ENCODE peak calls at places on chromosome 5, in seven cellular contexts. One of them, this sample, is unnamed.

GRCh38 chr5:96463106-96463505 is 30.1 kb upstream of the PCSK1 start:
- DNase-seq in transverse colon: no peak
- DNase-seq in breast epithelium: no peak
- DNase-seq in HCT116: no peak
- DNase-seq in neural progenitor cell: no peak
- DNase-seq in stomach: no peak
- DNase-seq in OCI-LY7: no peak
- DNase-seq in this sample: no peak

GRCh38 chr5:55306641-55307382 is 682 bp downstream of the DHX29 start:
- DNase-seq in transverse colon: no peak
- DNase-seq in breast epithelium: no peak
- DNase-seq in HCT116: no peak
- DNase-seq in neural progenitor cell: no peak
- DNase-seq in stomach: no peak
- DNase-seq in OCI-LY7: peak; percentile 18
- DNase-seq in this sample: no peak

GRCh38 chr5:43409809-43410271 is 2.4 kb downstream of the CCL28 start:
- DNase-seq in transverse colon: peak; percentile 84
- DNase-seq in breast epithelium: no peak
- DNase-seq in HCT116: no peak
- DNase-seq in neural progenitor cell: no peak
- DNase-seq in stomach: peak; percentile 90
- DNase-seq in OCI-LY7: no peak
- DNase-seq in this sample: no peak

GRCh38 chr5:122076669-122077450 is 1.2 kb downstream of the LOX start:
- DNase-seq in transverse colon: peak; percentile 81
- DNase-seq in breast epithelium: peak; percentile 69
- DNase-seq in HCT116: no peak
- DNase-seq in neural progenitor cell: peak; percentile 82
- DNase-seq in stomach: peak; percentile 75
- DNase-seq in OCI-LY7: no peak
- DNase-seq in this sample: peak; percentile 22

GRCh38 chr5:383621-384020 is 59.4 kb upstream of the EXOC3 start:
- DNase-seq in transverse colon: no peak
- DNase-seq in breast epithelium: no peak
- DNase-seq in HCT116: no peak
- DNase-seq in neural progenitor cell: no peak
- DNase-seq in stomach: no peak
- DNase-seq in OCI-LY7: no peak
- DNase-seq in this sample: no peak

GRCh38 chr5:56481147-56481997 is 248.2 kb upstream of the ANKRD55 start:
- DNase-seq in transverse colon: peak; percentile 51
- DNase-seq in breast epithelium: no peak
- DNase-seq in HCT116: no peak
- DNase-seq in neural progenitor cell: peak; percentile 59
- DNase-seq in stomach: peak; percentile 46
- DNase-seq in OCI-LY7: peak; percentile 56
- DNase-seq in this sample: no peak

GRCh38 chr5:135241536-135241935 is 157.5 kb downstream of the MACROH2A1 start:
- DNase-seq in transverse colon: no peak
- DNase-seq in breast epithelium: peak; percentile 3
- DNase-seq in HCT116: no peak
- DNase-seq in neural progenitor cell: no peak
- DNase-seq in stomach: no peak
- DNase-seq in OCI-LY7: no peak
- DNase-seq in this sample: no peak

GRCh38 chr5:139649082-139649991 is 1.2 kb downstream of the CXXC5 start:
- DNase-seq in transverse colon: peak; percentile 32
- DNase-seq in breast epithelium: no peak
- DNase-seq in HCT116: no peak
- DNase-seq in neural progenitor cell: peak; percentile 78
- DNase-seq in stomach: no peak
- DNase-seq in OCI-LY7: peak; percentile 61
- DNase-seq in this sample: no peak

GRCh38 chr5:166962470-166962869 is 1329.0 kb upstream of the WWC1 start:
- DNase-seq in transverse colon: no peak
- DNase-seq in breast epithelium: no peak
- DNase-seq in HCT116: no peak
- DNase-seq in neural progenitor cell: no peak
- DNase-seq in stomach: no peak
- DNase-seq in OCI-LY7: no peak
- DNase-seq in this sample: no peak

GRCh38 chr5:149382517-149383220 is 3.6 kb upstream of the IL17B start:
- DNase-seq in transverse colon: no peak
- DNase-seq in breast epithelium: no peak
- DNase-seq in HCT116: no peak
- DNase-seq in neural progenitor cell: no peak
- DNase-seq in stomach: no peak
- DNase-seq in OCI-LY7: no peak
- DNase-seq in this sample: no peak

GRCh38 chr5:68255305-68256130 is 40.0 kb downstream of the PIK3R1 start:
- DNase-seq in transverse colon: no peak
- DNase-seq in breast epithelium: no peak
- DNase-seq in HCT116: no peak
- DNase-seq in neural progenitor cell: no peak
- DNase-seq in stomach: no peak
- DNase-seq in OCI-LY7: no peak
- DNase-seq in this sample: no peak

GRCh38 chr5:127011151-127011550 is 19.2 kb downstream of the MARCHF3 start:
- DNase-seq in transverse colon: no peak
- DNase-seq in breast epithelium: no peak
- DNase-seq in HCT116: no peak
- DNase-seq in neural progenitor cell: no peak
- DNase-seq in stomach: no peak
- DNase-seq in OCI-LY7: no peak
- DNase-seq in this sample: no peak

GRCh38 chr5:1118231-1118698 is 6.4 kb upstream of the SLC12A7 start:
- DNase-seq in transverse colon: no peak
- DNase-seq in breast epithelium: no peak
- DNase-seq in HCT116: no peak
- DNase-seq in neural progenitor cell: no peak
- DNase-seq in stomach: no peak
- DNase-seq in OCI-LY7: no peak
- DNase-seq in this sample: no peak

GRCh38 chr5:11873587-11873986 is 30.7 kb downstream of the CTNND2 start:
- DNase-seq in transverse colon: no peak
- DNase-seq in breast epithelium: no peak
- DNase-seq in HCT116: no peak
- DNase-seq in neural progenitor cell: no peak
- DNase-seq in stomach: no peak
- DNase-seq in OCI-LY7: no peak
- DNase-seq in this sample: no peak

GRCh38 chr5:179974946-179975712 is 67.4 kb upstream of the TBC1D9B start:
- DNase-seq in transverse colon: peak; percentile 59
- DNase-seq in breast epithelium: no peak
- DNase-seq in HCT116: no peak
- DNase-seq in neural progenitor cell: peak; percentile 79
- DNase-seq in stomach: no peak
- DNase-seq in OCI-LY7: peak; percentile 86
- DNase-seq in this sample: no peak

GRCh38 chr5:131634666-131634995 is 398 bp downstream of the RAPGEF6 start:
- DNase-seq in transverse colon: peak; percentile 66
- DNase-seq in breast epithelium: peak; percentile 57
- DNase-seq in HCT116: peak; percentile 27
- DNase-seq in neural progenitor cell: peak; percentile 88
- DNase-seq in stomach: peak; percentile 54
- DNase-seq in OCI-LY7: peak; percentile 84
- DNase-seq in this sample: no peak

GRCh38 chr5:12292610-12293204 is 388.5 kb upstream of the CTNND2 start:
- DNase-seq in transverse colon: no peak
- DNase-seq in breast epithelium: no peak
- DNase-seq in HCT116: no peak
- DNase-seq in neural progenitor cell: peak; percentile 70
- DNase-seq in stomach: no peak
- DNase-seq in OCI-LY7: peak; percentile 9
- DNase-seq in this sample: no peak

GRCh38 chr5:159915913-159916840 is at the start of gene ADRA1B:
- DNase-seq in transverse colon: peak; percentile 76
- DNase-seq in breast epithelium: no peak
- DNase-seq in HCT116: no peak
- DNase-seq in neural progenitor cell: peak; percentile 92
- DNase-seq in stomach: peak; percentile 73
- DNase-seq in OCI-LY7: no peak
- DNase-seq in this sample: peak; percentile 89

DNA sequence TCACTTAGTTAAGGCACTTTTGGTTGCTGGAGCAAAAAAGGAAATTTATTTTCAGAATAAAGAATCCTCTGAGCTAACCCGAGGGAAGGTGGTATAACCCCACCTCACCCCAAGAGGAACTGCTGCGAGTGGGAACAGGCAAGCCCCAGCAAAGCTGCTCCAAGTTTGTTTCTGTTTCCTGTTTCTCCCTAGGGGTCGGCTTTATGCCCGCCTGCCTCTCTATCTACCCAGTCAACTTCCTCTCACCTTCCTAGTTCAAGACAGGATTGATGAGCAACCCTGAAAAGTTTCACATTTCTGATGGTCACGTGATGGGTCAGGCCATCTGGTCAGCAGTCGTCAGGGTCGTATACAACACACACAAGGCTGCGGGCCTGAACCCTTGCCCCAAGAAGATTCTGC is 31.1 kb downstream of the TRIO start:
- DNase-seq in transverse colon: no peak
- DNase-seq in breast epithelium: no peak
- DNase-seq in HCT116: no peak
- DNase-seq in neural progenitor cell: no peak
- DNase-seq in stomach: no peak
- DNase-seq in OCI-LY7: peak; percentile 25
- DNase-seq in this sample: no peak
- H3K27ac ChIP-seq in transverse colon: peak overlapping the region; percentile 23
- H3K27ac ChIP-seq in breast epithelium: peak overlapping the region; percentile 3
- H3K27ac ChIP-seq in HCT116: no peak overlapping the region
- H3K27ac ChIP-seq in neural progenitor cell: no peak overlapping the region
- H3K27ac ChIP-seq in stomach: peak overlapping the region; percentile 28
- H3K27ac ChIP-seq in OCI-LY7: peak overlapping the region; percentile 19
- H3K27ac ChIP-seq in this sample: no peak overlapping the region

GRCh38 chr5:64318175-64318574 is 152.5 kb downstream of the RNF180 start:
- DNase-seq in transverse colon: no peak
- DNase-seq in breast epithelium: no peak
- DNase-seq in HCT116: no peak
- DNase-seq in neural progenitor cell: no peak
- DNase-seq in stomach: no peak
- DNase-seq in OCI-LY7: no peak
- DNase-seq in this sample: no peak

GRCh38 chr5:64315778-64316177 is 150.1 kb downstream of the RNF180 start:
- DNase-seq in transverse colon: no peak
- DNase-seq in breast epithelium: no peak
- DNase-seq in HCT116: no peak
- DNase-seq in neural progenitor cell: no peak
- DNase-seq in stomach: no peak
- DNase-seq in OCI-LY7: no peak
- DNase-seq in this sample: no peak

GRCh38 chr5:64312496-64312895 is 146.9 kb downstream of the RNF180 start:
- DNase-seq in transverse colon: no peak
- DNase-seq in breast epithelium: no peak
- DNase-seq in HCT116: no peak
- DNase-seq in neural progenitor cell: no peak
- DNase-seq in stomach: no peak
- DNase-seq in OCI-LY7: no peak
- DNase-seq in this sample: no peak
- TF ChIP-seq CTCF in transverse colon: no peak
- TF ChIP-seq CTCF in breast epithelium: no peak
- TF ChIP-seq CTCF in HCT116: no peak
- TF ChIP-seq CTCF in neural progenitor cell: no peak
- TF ChIP-seq CTCF in stomach: no peak
- TF ChIP-seq CTCF in OCI-LY7: no peak
- TF ChIP-seq CTCF in this sample: no peak

GRCh38 chr5:14242871-14243383 is 99.8 kb downstream of the TRIO start:
- DNase-seq in transverse colon: no peak
- DNase-seq in breast epithelium: no peak
- DNase-seq in HCT116: no peak
- DNase-seq in neural progenitor cell: no peak
- DNase-seq in stomach: no peak
- DNase-seq in OCI-LY7: no peak
- DNase-seq in this sample: no peak

GRCh38 chr5:14240366-14240765 is 97.2 kb downstream of the TRIO start:
- DNase-seq in transverse colon: no peak
- DNase-seq in breast epithelium: no peak
- DNase-seq in HCT116: no peak
- DNase-seq in neural progenitor cell: no peak
- DNase-seq in stomach: no peak
- DNase-seq in OCI-LY7: no peak
- DNase-seq in this sample: no peak

GRCh38 chr5:14243768-14244167 is 100.6 kb downstream of the TRIO start:
- DNase-seq in transverse colon: no peak
- DNase-seq in breast epithelium: no peak
- DNase-seq in HCT116: no peak
- DNase-seq in neural progenitor cell: no peak
- DNase-seq in stomach: no peak
- DNase-seq in OCI-LY7: no peak
- DNase-seq in this sample: no peak

GRCh38 chr5:14244721-14245518 is 101.8 kb downstream of the TRIO start:
- DNase-seq in transverse colon: no peak
- DNase-seq in breast epithelium: no peak
- DNase-seq in HCT116: no peak
- DNase-seq in neural progenitor cell: no peak
- DNase-seq in stomach: no peak
- DNase-seq in OCI-LY7: no peak
- DNase-seq in this sample: no peak

DNA sequence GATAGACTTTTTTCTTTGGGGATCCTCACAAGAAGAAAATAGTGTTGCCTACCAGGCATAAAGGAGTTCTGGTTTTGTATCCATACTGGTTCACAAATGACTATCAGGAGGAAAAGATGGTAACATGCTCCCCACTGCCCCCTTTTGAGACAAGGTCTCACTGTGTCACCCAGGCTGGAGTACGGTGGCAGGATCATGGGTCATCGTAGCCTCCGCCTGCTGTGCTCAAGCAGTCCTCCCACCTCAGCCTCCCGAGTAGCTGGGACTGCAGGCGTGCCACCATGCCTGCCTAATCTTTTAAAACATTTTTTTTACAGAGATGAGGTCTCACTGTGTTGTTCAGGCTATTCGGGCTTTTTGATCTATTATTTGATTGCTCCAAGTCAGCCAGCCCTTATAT is 99.3 kb downstream of the TRIO start:
- DNase-seq in transverse colon: no peak
- DNase-seq in breast epithelium: no peak
- DNase-seq in HCT116: no peak
- DNase-seq in neural progenitor cell: no peak
- DNase-seq in stomach: no peak
- DNase-seq in OCI-LY7: no peak
- DNase-seq in this sample: no peak
- H3K4me1 ChIP-seq in transverse colon: peaks cover 30% of the 10 kb centered on the region
- H3K4me1 ChIP-seq in breast epithelium: no peaks in the 10 kb centered on the region
- H3K4me1 ChIP-seq in HCT116: no peaks in the 10 kb centered on the region
- H3K4me1 ChIP-seq in neural progenitor cell: peaks cover 69% of the 10 kb centered on the region
- H3K4me1 ChIP-seq in stomach: no peaks in the 10 kb centered on the region
- H3K4me1 ChIP-seq in OCI-LY7: no peaks in the 10 kb centered on the region
- H3K4me1 ChIP-seq in this sample: no peaks in the 10 kb centered on the region

GRCh38 chr5:95044096-95044495 is 240.8 kb downstream of the MCTP1 start:
- DNase-seq in transverse colon: no peak
- DNase-seq in breast epithelium: no peak
- DNase-seq in HCT116: no peak
- DNase-seq in neural progenitor cell: no peak
- DNase-seq in stomach: no peak
- DNase-seq in OCI-LY7: no peak
- DNase-seq in this sample: no peak
- H3K27ac ChIP-seq in transverse colon: no peak overlapping the region
- H3K27ac ChIP-seq in breast epithelium: no peak overlapping the region
- H3K27ac ChIP-seq in HCT116: no peak overlapping the region
- H3K27ac ChIP-seq in neural progenitor cell: no peak overlapping the region
- H3K27ac ChIP-seq in stomach: no peak overlapping the region
- H3K27ac ChIP-seq in OCI-LY7: no peak overlapping the region
- H3K27ac ChIP-seq in this sample: no peak overlapping the region

This sample was measured in ascending aorta.